ENCODE peak calls at places on chromosomes 11 and 22, in four cellular contexts. Y, K, C and E are unnamed samples.

GRCh38 chr22:44279059-44279340 is 33.8 kb downstream of the SHISAL1 start:
- DNase-seq in C (no peak), K (no peak), Y (no peak), E (no peak)

GRCh38 chr11:70033711-70034070 is 44.4 kb upstream of the ANO1 start:
- DNase-seq in K (no peak), C (no peak), Y (no peak), E (no peak)

GRCh38 chr11:34599406-34599901 is 21.4 kb upstream of the EHF start:
- DNase-seq in Y (no peak), K (no peak), C (no peak), E (peak; percentile 84)

GRCh38 chr11:325796-326591 is 5.3 kb upstream of the IFITM3 start:
- DNase-seq in K (no peak), C (no peak), Y (no peak), E (no peak)

GRCh38 chr11:129251067-129251466 is 58.9 kb upstream of the ARHGAP32 start:
- DNase-seq in C (no peak), K (no peak), Y (no peak), E (no peak)

GRCh38 chr11:5620606-5621521 is 3.9 kb upstream of the TRIM34 start:
- DNase-seq in K (no peak), Y (no peak), C (no peak), E (no peak)

GRCh38 chr11:109166441-109166840 is 255.5 kb upstream of the C11orf87 start:
- DNase-seq in Y (no peak), C (no peak), K (no peak), E (no peak)

GRCh38 chr11:126210871-126211235 is 597 bp downstream of the RPUSD4 start:
- DNase-seq in C (no peak), K (no peak), Y (no peak), E (no peak)

GRCh38 chr22:20551805-20552449 is 44.5 kb downstream of the MED15 start:
- DNase-seq in Y (peak; percentile 37), C (peak; percentile 54), K (no peak), E (no peak)

GRCh38 chr11:43943931-43944751 is 1.7 kb downstream of the C11orf96 start:
- DNase-seq in C (no peak), Y (no peak), K (no peak), E (no peak)

GRCh38 chr11:3859373-3859881 is 4.0 kb downstream of the STIM1 start:
- DNase-seq in K (no peak), Y (no peak), C (no peak), E (no peak)

GRCh38 chr22:29722587-29722986 is 2.8 kb downstream of the CABP7 start:
- DNase-seq in C (no peak), Y (no peak), K (no peak), E (no peak)

GRCh38 chr11:98289592-98289991 is 731.2 kb upstream of the CNTN5 start:
- DNase-seq in Y (no peak), K (no peak), C (no peak), E (no peak)